ENCODE peak calls at places on chromosomes 16 and 17, in seven cellular contexts. One of them, this sample, is unnamed.

GRCh38 chr16:85246473-85246872 is 134.2 kb upstream of the CIBAR2 start:
- DNase-seq in PC-9: no peak
- DNase-seq in stimulated activated CD8-positive, alpha-beta memory T cell treated with anti-CD3 and anti-CD28 coated beads, Interleukin-15, amount 100 ng/mL, for 1 hour: no peak
- DNase-seq in T-helper 9 cell: no peak
- DNase-seq in ACHN: no peak
- DNase-seq in left ventricle myocardium superior: no peak
- DNase-seq in stimulated activated CD4-positive, alpha-beta T cell treated with anti-CD3 and anti-CD28 coated beads, Interleukin-12 subunit alpha, Interleukin-12 subunit beta, amount 100 ng/mL, for 4 hours: no peak
- DNase-seq in this sample: no peak

GRCh38 chr16:7332611-7333010 is at the start of gene RBFOX1:
- DNase-seq in left ventricle myocardium superior: no peak
- DNase-seq in PC-9: no peak
- DNase-seq in stimulated activated CD8-positive, alpha-beta memory T cell treated with anti-CD3 and anti-CD28 coated beads, Interleukin-15, amount 100 ng/mL, for 1 hour: no peak
- DNase-seq in stimulated activated CD4-positive, alpha-beta T cell treated with anti-CD3 and anti-CD28 coated beads, Interleukin-12 subunit alpha, Interleukin-12 subunit beta, amount 100 ng/mL, for 4 hours: no peak
- DNase-seq in ACHN: no peak
- DNase-seq in T-helper 9 cell: no peak
- DNase-seq in this sample: no peak

GRCh38 chr16:19708498-19709205 is 9.4 kb downstream of the KNOP1 start:
- DNase-seq in ACHN: no peak
- DNase-seq in left ventricle myocardium superior: no peak
- DNase-seq in T-helper 9 cell: no peak
- DNase-seq in stimulated activated CD8-positive, alpha-beta memory T cell treated with anti-CD3 and anti-CD28 coated beads, Interleukin-15, amount 100 ng/mL, for 1 hour: no peak
- DNase-seq in PC-9: no peak
- DNase-seq in stimulated activated CD4-positive, alpha-beta T cell treated with anti-CD3 and anti-CD28 coated beads, Interleukin-12 subunit alpha, Interleukin-12 subunit beta, amount 100 ng/mL, for 4 hours: no peak
- DNase-seq in this sample: no peak

GRCh38 chr17:36188891-36189306 is 7.7 kb downstream of the CCL3L1 start:
- DNase-seq in PC-9: no peak
- DNase-seq in stimulated activated CD4-positive, alpha-beta T cell treated with anti-CD3 and anti-CD28 coated beads, Interleukin-12 subunit alpha, Interleukin-12 subunit beta, amount 100 ng/mL, for 4 hours: no peak
- DNase-seq in left ventricle myocardium superior: no peak
- DNase-seq in ACHN: no peak
- DNase-seq in stimulated activated CD8-positive, alpha-beta memory T cell treated with anti-CD3 and anti-CD28 coated beads, Interleukin-15, amount 100 ng/mL, for 1 hour: no peak
- DNase-seq in T-helper 9 cell: no peak
- DNase-seq in this sample: no peak

GRCh38 chr17:48754500-48755261 is 26.1 kb upstream of the HOXB13 start:
- DNase-seq in left ventricle myocardium superior: no peak
- DNase-seq in stimulated activated CD8-positive, alpha-beta memory T cell treated with anti-CD3 and anti-CD28 coated beads, Interleukin-15, amount 100 ng/mL, for 1 hour: no peak
- DNase-seq in T-helper 9 cell: no peak
- DNase-seq in ACHN: no peak
- DNase-seq in PC-9: no peak
- DNase-seq in stimulated activated CD4-positive, alpha-beta T cell treated with anti-CD3 and anti-CD28 coated beads, Interleukin-12 subunit alpha, Interleukin-12 subunit beta, amount 100 ng/mL, for 4 hours: no peak
- DNase-seq in this sample: no peak

GRCh38 chr16:48381201-48381600 is 4.0 kb downstream of the SIAH1 start:
- DNase-seq in stimulated activated CD4-positive, alpha-beta T cell treated with anti-CD3 and anti-CD28 coated beads, Interleukin-12 subunit alpha, Interleukin-12 subunit beta, amount 100 ng/mL, for 4 hours: no peak
- DNase-seq in T-helper 9 cell: no peak
- DNase-seq in ACHN: no peak
- DNase-seq in PC-9: no peak
- DNase-seq in left ventricle myocardium superior: no peak
- DNase-seq in stimulated activated CD8-positive, alpha-beta memory T cell treated with anti-CD3 and anti-CD28 coated beads, Interleukin-15, amount 100 ng/mL, for 1 hour: no peak
- DNase-seq in this sample: no peak

GRCh38 chr17:53061446-53061845 is 761.3 kb upstream of the KIF2B start:
- DNase-seq in left ventricle myocardium superior: no peak
- DNase-seq in ACHN: no peak
- DNase-seq in PC-9: no peak
- DNase-seq in stimulated activated CD8-positive, alpha-beta memory T cell treated with anti-CD3 and anti-CD28 coated beads, Interleukin-15, amount 100 ng/mL, for 1 hour: no peak
- DNase-seq in T-helper 9 cell: no peak
- DNase-seq in stimulated activated CD4-positive, alpha-beta T cell treated with anti-CD3 and anti-CD28 coated beads, Interleukin-12 subunit alpha, Interleukin-12 subunit beta, amount 100 ng/mL, for 4 hours: no peak
- DNase-seq in this sample: no peak

GRCh38 chr16:12317856-12318591 is 341.5 kb downstream of the SNX29 start:
- DNase-seq in T-helper 9 cell: no peak
- DNase-seq in ACHN: no peak
- DNase-seq in stimulated activated CD8-positive, alpha-beta memory T cell treated with anti-CD3 and anti-CD28 coated beads, Interleukin-15, amount 100 ng/mL, for 1 hour: no peak
- DNase-seq in PC-9: no peak
- DNase-seq in stimulated activated CD4-positive, alpha-beta T cell treated with anti-CD3 and anti-CD28 coated beads, Interleukin-12 subunit alpha, Interleukin-12 subunit beta, amount 100 ng/mL, for 4 hours: no peak
- DNase-seq in left ventricle myocardium superior: no peak
- DNase-seq in this sample: no peak

GRCh38 chr17:3965123-3965800 is 1.0 kb upstream of the ATP2A3 start:
- DNase-seq in left ventricle myocardium superior: peak
- DNase-seq in stimulated activated CD8-positive, alpha-beta memory T cell treated with anti-CD3 and anti-CD28 coated beads, Interleukin-15, amount 100 ng/mL, for 1 hour: peak
- DNase-seq in PC-9: peak
- DNase-seq in stimulated activated CD4-positive, alpha-beta T cell treated with anti-CD3 and anti-CD28 coated beads, Interleukin-12 subunit alpha, Interleukin-12 subunit beta, amount 100 ng/mL, for 4 hours: peak
- DNase-seq in T-helper 9 cell: peak
- DNase-seq in ACHN: peak
- DNase-seq in this sample: no peak

GRCh38 chr17:28188841-28189263 is 130.1 kb upstream of the TMEM97 start:
- DNase-seq in ACHN: no peak
- DNase-seq in left ventricle myocardium superior: no peak
- DNase-seq in stimulated activated CD8-positive, alpha-beta memory T cell treated with anti-CD3 and anti-CD28 coated beads, Interleukin-15, amount 100 ng/mL, for 1 hour: no peak
- DNase-seq in PC-9: no peak
- DNase-seq in T-helper 9 cell: no peak
- DNase-seq in stimulated activated CD4-positive, alpha-beta T cell treated with anti-CD3 and anti-CD28 coated beads, Interleukin-12 subunit alpha, Interleukin-12 subunit beta, amount 100 ng/mL, for 4 hours: no peak
- DNase-seq in this sample: peak

This sample was measured in bronchial epithelial cell.